ENCODE peak calls at places on chromosomes 1 and 21, in four cellular contexts. V, K, F and M are unnamed samples.

GRCh38 chr1:22512873-22513272 is 50.4 kb upstream of the EPHA8 start:
- DNase-seq in V (no peak), K (no peak), F (no peak), M (no peak)

GRCh38 chr1:210298936-210299335 is 29.8 kb upstream of the HHAT start:
- DNase-seq in V (no peak), K (no peak), F (no peak), M (no peak)

GRCh38 chr1:178644308-178645120 is 80.5 kb upstream of the RALGPS2 start:
- DNase-seq in V (peak), K (no peak), F (no peak), M (no peak)

GRCh38 chr1:91830242-91831131 is 55.5 kb downstream of the TGFBR3 start:
- DNase-seq in V (no peak), K (no peak), F (no peak), M (no peak)

GRCh38 chr1:234875953-234876814 is 252.5 kb downstream of the TOMM20 start:
- DNase-seq in V (no peak), K (no peak), F (no peak), M (peak)

GRCh38 chr1:24991242-24992037 is 61.4 kb upstream of the RUNX3 start:
- DNase-seq in V (no peak), K (no peak), F (no peak), M (no peak)

GRCh38 chr1:169368406-169368769 is 393 bp downstream of the BLZF1 start:
- DNase-seq in V (no peak), K (peak), F (peak), M (no peak)

GRCh38 chr21:41953249-41953830 is 478 bp downstream of the C2CD2 start:
- DNase-seq in V (no peak), K (no peak), F (no peak), M (no peak)

GRCh38 chr1:7389786-7390603 is 381.1 kb upstream of the VAMP3 start:
- DNase-seq in V (no peak), K (no peak), F (no peak), M (no peak)

GRCh38 chr1:175510914-175511313 is 232.5 kb downstream of the TNR start:
- DNase-seq in V (no peak), K (no peak), F (no peak), M (no peak)

GRCh38 chr1:171788696-171789095 is 7.2 kb downstream of the METTL13 start:
- DNase-seq in V (no peak), K (no peak), F (no peak), M (no peak)

GRCh38 chr21:46098303-46099141 is 610 bp downstream of the COL6A2 start:
- DNase-seq in V (no peak), K (no peak), F (peak), M (no peak)

GRCh38 chr1:232793944-232794343 is 11.3 kb upstream of the MAP10 start:
- DNase-seq in V (no peak), K (no peak), F (no peak), M (peak)

GRCh38 chr1:22769932-22770331 is 59.3 kb downstream of the EPHB2 start:
- DNase-seq in V (no peak), K (no peak), F (no peak), M (no peak)

GRCh38 chr1:58352476-58353092 is 193.9 kb downstream of the OMA1 start:
- DNase-seq in V (no peak), K (no peak), F (no peak), M (no peak)

GRCh38 chr1:30852026-30852425 is 56.5 kb downstream of the SDC3 start:
- DNase-seq in V (no peak), K (no peak), F (no peak), M (no peak)

GRCh38 chr1:204224655-204225054 is 10.9 kb upstream of the GOLT1A start:
- DNase-seq in V (no peak), K (no peak), F (no peak), M (no peak)

GRCh38 chr1:151831256-151831591 is 378 bp downstream of the RORC start:
- DNase-seq in V (no peak), K (no peak), F (no peak), M (no peak)

GRCh38 chr21:42806489-42807140 is 72.7 kb downstream of the WDR4 start:
- DNase-seq in V (no peak), K (no peak), F (no peak), M (no peak)

GRCh38 chr1:159282118-159282517 is 20.0 kb upstream of the FCER1A start:
- DNase-seq in V (no peak), K (no peak), F (no peak), M (no peak)

GRCh38 chr1:150555198-150555970 is 6.2 kb downstream of the ADAMTSL4 start:
- DNase-seq in V (no peak), K (no peak), F (no peak), M (no peak)